ENCODE peak calls at places on chromosomes 3 and 15, in four cellular contexts. S is left lung, D is hippocampal formation, I is NCI-H1417. C is an unnamed sample.

GRCh38 chr3:66336358-66336766 is 115.6 kb downstream of the SLC25A26 start:
- DNase-seq in S (no peak), D (no peak), I (no peak), C (no peak)

GRCh38 chr15:41464889-41465580 is 28.6 kb upstream of the ITPKA start:
- DNase-seq in S (no peak), D (no peak), I (no peak), C (no peak)

GRCh38 chr3:82157952-82158351 is 396.5 kb upstream of the GBE1 start:
- DNase-seq in S (no peak), D (no peak), I (no peak), C (no peak)

GRCh38 chr3:50321146-50321843 is 1.2 kb downstream of the HYAL2 start:
- DNase-seq in S (peak; percentile 89), D (peak; percentile 92), I (peak; percentile 91), C (peak; percentile 89)

GRCh38 chr3:188061133-188061532 is 92.8 kb upstream of the LPP start:
- DNase-seq in S (no peak), D (no peak), I (no peak), C (peak; percentile 19)

GRCh38 chr3:65503776-65504175 is 534.9 kb downstream of the MAGI1 start:
- DNase-seq in S (no peak), D (no peak), I (no peak), C (no peak)

GRCh38 chr15:59157840-59158700 is 48.6 kb upstream of the LDHAL6B start:
- DNase-seq in S (no peak), D (no peak), I (no peak), C (no peak)

GRCh38 chr3:129632556-129632955 is 26.1 kb upstream of the PLXND1 start:
- DNase-seq in S (no peak), D (no peak), I (no peak), C (no peak)

GRCh38 chr3:16374047-16375019 is 109.3 kb downstream of the OXNAD1 start:
- DNase-seq in S (peak; percentile 45), D (no peak), I (no peak), C (no peak)

GRCh38 chr3:144743325-144743724 is 771.7 kb downstream of the DIPK2A start:
- DNase-seq in S (no peak), D (no peak), I (no peak), C (no peak)

GRCh38 chr3:142735462-142735861 is 11.6 kb downstream of the TRPC1 start:
- DNase-seq in S (no peak), D (no peak), I (peak; percentile 23), C (peak; percentile 76)

GRCh38 chr3:128307781-128308469 is 154.6 kb downstream of the EEFSEC start:
- DNase-seq in S (no peak), D (no peak), I (no peak), C (no peak)

GRCh38 chr3:162034368-162034767 is 537.8 kb downstream of the OTOL1 start:
- DNase-seq in S (no peak), D (no peak), I (no peak), C (no peak)

GRCh38 chr3:194136519-194137313 is 768 bp downstream of the HES1 start:
- DNase-seq in S (peak; percentile 41), D (no peak), I (peak; percentile 80), C (peak; percentile 89)

GRCh38 chr3:5202267-5202666 is 14.8 kb downstream of the EDEM1 start:
- DNase-seq in S (no peak), D (no peak), I (no peak), C (peak; percentile 30)

GRCh38 chr15:98904466-98905048 is 103.0 kb downstream of the PGPEP1L start:
- DNase-seq in S (no peak), D (peak; percentile 48), I (peak; percentile 33), C (peak; percentile 35)

GRCh38 chr15:57919754-57920153 is 145.8 kb downstream of the ALDH1A2 start:
- DNase-seq in S (no peak), D (no peak), I (no peak), C (no peak)

GRCh38 chr15:86620636-86621349 is 541.1 kb downstream of the AGBL1 start:
- DNase-seq in S (no peak), D (no peak), I (no peak), C (no peak)

GRCh38 chr3:65732060-65732933 is 306.4 kb downstream of the MAGI1 start:
- DNase-seq in S (no peak), D (no peak), I (peak; percentile 35), C (peak; percentile 72)

GRCh38 chr3:190058486-190059241 is 62.0 kb downstream of the P3H2 start:
- DNase-seq in S (no peak), D (no peak), I (no peak), C (no peak)

GRCh38 chr3:195093731-195094130 is 177.2 kb downstream of the XXYLT1 start:
- DNase-seq in S (peak; percentile 17), D (no peak), I (no peak), C (no peak)

GRCh38 chr3:49296781-49297420 is 19.9 kb upstream of the C3orf62 start:
- DNase-seq in S (peak; percentile 43), D (no peak), I (no peak), C (no peak)

GRCh38 chr15:96068897-96069296 is 261.6 kb upstream of the NR2F2 start:
- DNase-seq in S (no peak), D (no peak), I (no peak), C (no peak)